ENCODE peak calls at places on chromosomes 12 and 14, in nine cellular contexts. O is neural crest cell, Y is cardiac fibroblast, B is fibroblast of lung, V is A549, J is heart right ventricle, K is coronary artery, N is GM10248, S is colonic mucosa. A is an unnamed sample.

GRCh38 chr12:88623777-88624548 is 43.7 kb upstream of the KITLG start:
- DNase-seq in B (peak; percentile 60), K (no peak), V (no peak), J (no peak), S (no peak), Y (no peak), N (no peak), O (no peak), A (no peak)

GRCh38 chr12:54523637-54524036 is 25.8 kb upstream of the PDE1B start:
- DNase-seq in B (no peak), S (no peak), Y (no peak), K (no peak), N (no peak), V (no peak), O (no peak), J (no peak), A (no peak)

GRCh38 chr14:51743588-51744000 is 91.9 kb downstream of the FRMD6 start:
- DNase-seq in N (no peak), S (no peak), B (no peak), K (no peak), V (no peak), O (no peak), J (no peak), Y (no peak), A (no peak)

GRCh38 chr12:12229556-12230092 is 37.2 kb downstream of the LRP6 start:
- DNase-seq in N (no peak), S (no peak), Y (peak; percentile 36), B (no peak), V (no peak), K (no peak), J (no peak), O (no peak), A (no peak)

GRCh38 chr14:35287481-35288013 is 4.6 kb upstream of the PSMA6 start:
- DNase-seq in Y (peak; percentile 63), B (peak; percentile 17), K (no peak), O (no peak), N (no peak), J (no peak), V (no peak), S (no peak), A (no peak)

GRCh38 chr12:65740873-65741600 is 83.2 kb upstream of the HMGA2 start:
- DNase-seq in O (peak; percentile 81), Y (peak; percentile 90), N (peak; percentile 83), K (no peak), S (peak; percentile 90), J (peak; percentile 79), B (peak; percentile 79), V (peak; percentile 82), A (peak; percentile 93)

GRCh38 chr12:3362751-3363150 is 128.3 kb upstream of the PRMT8 start:
- DNase-seq in Y (no peak), V (no peak), B (no peak), O (no peak), N (no peak), J (no peak), K (peak; percentile 16), S (no peak), A (no peak)

GRCh38 chr14:68661226-68662225 is 131.3 kb downstream of the ZFP36L1 start:
- DNase-seq in V (no peak), S (no peak), N (no peak), B (no peak), Y (no peak), K (peak; percentile 26), O (no peak), J (no peak), A (no peak)

GRCh38 chr12:93181396-93181965 is 196.2 kb upstream of the NUDT4 start:
- DNase-seq in Y (no peak), B (peak; percentile 84), J (no peak), K (no peak), S (no peak), N (no peak), O (no peak), V (no peak), A (no peak)

GRCh38 chr12:124814741-124815613 is 48.7 kb downstream of the SCARB1 start:
- DNase-seq in K (no peak), Y (peak; percentile 14), B (no peak), V (no peak), N (no peak), S (no peak), J (no peak), O (no peak), A (no peak)

GRCh38 chr14:104865631-104866441 is 768 bp downstream of the CEP170B start:
- DNase-seq in N (no peak), Y (peak; percentile 76), J (peak; percentile 65), O (peak; percentile 37), V (peak; percentile 41), S (peak; percentile 79), B (peak; percentile 75), K (peak; percentile 84), A (peak; percentile 86)

GRCh38 chr14:105257464-105257863 is 9.1 kb downstream of the BTBD6 start:
- DNase-seq in V (no peak), J (no peak), N (no peak), Y (no peak), O (no peak), S (peak; percentile 95), K (no peak), B (no peak), A (no peak)

GRCh38 chr12:122460641-122461040 is 38.2 kb upstream of the CLIP1 start:
- DNase-seq in Y (no peak), V (no peak), N (no peak), S (no peak), J (no peak), B (no peak), K (no peak), O (no peak), A (no peak)

GRCh38 chr14:53437858-53438257 is 284.7 kb upstream of the DDHD1 start:
- DNase-seq in O (no peak), V (no peak), N (no peak), B (no peak), Y (no peak), J (no peak), S (no peak), K (no peak), A (no peak)

GRCh38 chr14:53430870-53431269 is 277.7 kb upstream of the DDHD1 start:
- DNase-seq in V (no peak), N (no peak), J (no peak), B (peak; percentile 37), K (no peak), S (no peak), Y (no peak), O (no peak), A (no peak)

DNA sequence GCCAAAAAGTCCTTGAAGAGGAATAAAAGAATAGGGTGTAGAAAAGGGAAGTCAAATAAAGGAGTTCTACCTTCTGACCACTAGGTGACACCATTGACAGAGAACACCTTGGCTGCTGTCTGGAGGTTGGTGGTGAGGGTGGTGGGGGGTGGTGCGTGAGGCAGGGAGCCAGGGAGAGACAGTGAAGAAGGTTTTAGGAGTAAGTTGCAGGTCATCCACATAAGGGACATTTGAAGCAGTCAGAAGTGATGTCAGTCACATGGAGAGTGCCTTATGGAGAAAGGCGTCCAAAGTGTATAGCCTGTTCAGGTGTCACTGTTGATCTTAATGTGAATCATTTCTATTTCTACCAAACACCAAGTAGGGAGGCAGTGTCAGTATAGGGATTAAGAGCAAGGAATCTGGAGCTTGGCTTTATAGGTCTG is 279.3 kb upstream of the DDHD1 start:
- DNase-seq in J (no peak), K (no peak), N (peak; percentile 60), O (peak; percentile 6), Y (peak; percentile 51), S (no peak), B (peak; percentile 39), V (peak; percentile 47), A (no peak)
- TF ChIP-seq CTCF in J (peak; percentile 59), K (peak; percentile 20), N (peak; percentile 63), O (peak; percentile 73), Y (peak; percentile 66), S (peak; percentile 35), B (peak; percentile 80), V (peak; percentile 69), A (peak; percentile 72)

GRCh38 chr12:10285919-10286318 is 21.8 kb upstream of the KLRD1 start:
- DNase-seq in N (no peak), S (no peak), O (no peak), B (no peak), Y (no peak), K (no peak), V (no peak), J (no peak), A (no peak)

GRCh38 chr12:10293151-10293550 is 14.5 kb upstream of the KLRD1 start:
- DNase-seq in J (no peak), K (no peak), Y (no peak), N (no peak), O (no peak), V (no peak), S (no peak), B (no peak), A (no peak)

GRCh38 chr12:10288989-10289388 is 18.7 kb upstream of the KLRD1 start:
- DNase-seq in Y (no peak), O (no peak), B (no peak), N (peak; percentile 22), V (no peak), K (no peak), J (no peak), S (no peak), A (no peak)

GRCh38 chr12:10293570-10294227 is 14.0 kb upstream of the KLRD1 start:
- DNase-seq in O (no peak), B (no peak), K (no peak), N (no peak), Y (no peak), V (no peak), J (no peak), S (no peak), A (no peak)

GRCh38 chr12:10291030-10291429 is 16.6 kb upstream of the KLRD1 start:
- DNase-seq in B (no peak), J (no peak), N (no peak), O (no peak), S (no peak), Y (no peak), V (no peak), K (no peak), A (no peak)
- TF ChIP-seq CTCF in B (no peak), J (no peak), N (no peak), O (no peak), S (no peak), Y (no peak), V (no peak), K (no peak), A (no peak)

DNA sequence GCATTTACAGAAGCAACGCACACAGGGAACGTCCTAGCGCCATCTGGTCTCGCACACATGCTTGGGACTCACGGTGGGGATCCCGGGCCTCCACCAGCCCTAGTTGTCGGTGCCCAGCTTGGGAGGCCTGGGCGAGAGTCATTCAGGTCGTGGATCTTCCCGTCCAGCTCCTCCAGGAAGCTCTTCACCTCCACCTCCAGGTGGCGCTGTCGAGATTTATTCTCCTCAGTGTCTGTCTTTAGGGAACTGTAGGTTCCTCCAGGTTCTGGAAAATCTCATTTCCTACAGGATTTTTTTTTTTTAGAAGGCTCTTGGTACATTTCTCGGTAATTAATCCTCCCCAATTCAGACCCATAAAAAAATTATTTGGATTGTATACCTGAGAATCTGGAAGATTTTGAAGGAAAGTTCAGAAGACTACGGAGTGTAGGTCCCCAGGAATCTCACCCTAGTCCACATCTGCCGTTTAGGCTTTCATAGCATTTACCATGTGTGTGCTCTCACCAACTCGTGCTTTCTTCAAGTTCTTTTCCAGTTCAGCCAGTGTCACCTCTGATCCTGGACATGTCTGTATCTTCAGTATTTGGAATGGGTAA is 910.0 kb downstream of the TMEM121 start:
- DNase-seq in J (peak; percentile 33), N (peak; percentile 6), S (peak; percentile 51), Y (no peak), K (no peak), V (peak; percentile 3), B (no peak), O (no peak), A (no peak)
- TF ChIP-seq CTCF in J (no peak), N (peak; percentile 65), S (peak; percentile 41), Y (peak; percentile 27), K (no peak), V (no peak), B (no peak), O (no peak), A (no peak)

GRCh38 chr12:39830862-39831520 is 211.4 kb upstream of the ABCD2 start:
- DNase-seq in J (no peak), N (no peak), V (no peak), B (peak; percentile 8), S (no peak), Y (no peak), K (no peak), O (no peak), A (no peak)
- TF ChIP-seq CTCF in J (no peak), N (no peak), V (no peak), B (no peak), S (no peak), Y (no peak), K (no peak), O (no peak), A (no peak)

A was measured in osteocyte.